ENCODE peak calls at places on chromosomes 5 and 9, in ten cellular contexts. I is activated CD8-positive, alpha-beta T cell treated with anti-CD3 and anti-CD28 coated beads, Interleukin-2, amount 10 ng/mL, durations not matched to agents 7 days and 5 days; P is T47D; U is PC-9; J is adrenal gland; G is RWPE1; H is cardiac muscle cell; Q is glutamatergic neuron; S is left colon; O is nephron progenitor cell. R is an unnamed sample.

GRCh38 chr5:59596586-59597348 is 296.8 kb downstream of the PDE4D start:
- DNase-seq in I (no peak), J (no peak), H (no peak), O (no peak), U (no peak), G (peak), Q (no peak), S (no peak), P (no peak), R (peak)

GRCh38 chr5:160075073-160075472 is 44.2 kb downstream of the PWWP2A start:
- DNase-seq in O (no peak), I (no peak), G (no peak), S (no peak), P (no peak), H (no peak), J (no peak), U (no peak), Q (no peak), R (no peak)

GRCh38 chr5:112065818-112066217 is 308.8 kb upstream of the NREP start:
- DNase-seq in Q (no peak), G (no peak), I (no peak), O (no peak), P (no peak), H (no peak), U (no peak), S (no peak), J (no peak), R (no peak)

GRCh38 chr5:93620487-93621339 is 37.7 kb downstream of the NR2F1 start:
- DNase-seq in H (peak), I (peak), J (peak), O (peak), U (peak), S (peak), Q (peak), P (peak), G (peak), R (peak)

GRCh38 chr9:137095664-137096517 is 9.1 kb downstream of the MAN1B1 start:
- DNase-seq in Q (no peak), G (no peak), I (peak), H (no peak), P (no peak), O (no peak), S (no peak), U (no peak), J (no peak), R (no peak)

GRCh38 chr5:26802944-26803343 is 235.4 kb downstream of the CDH9 start:
- DNase-seq in O (no peak), U (no peak), H (no peak), I (no peak), S (no peak), G (no peak), J (no peak), P (no peak), Q (no peak), R (no peak)

GRCh38 chr5:6452622-6453504 is 4.2 kb downstream of the UBE2QL1 start:
- DNase-seq in P (no peak), J (no peak), U (no peak), O (no peak), S (no peak), Q (no peak), H (no peak), G (no peak), I (no peak), R (no peak)

GRCh38 chr5:32476891-32477290 is 32.4 kb upstream of the ZFR start:
- DNase-seq in J (no peak), U (no peak), Q (no peak), S (no peak), O (no peak), H (no peak), P (no peak), G (no peak), I (no peak), R (no peak)

GRCh38 chr5:114184006-114184405 is 177.9 kb upstream of the KCNN2 start:
- DNase-seq in Q (no peak), I (no peak), U (no peak), J (no peak), O (no peak), H (no peak), P (no peak), S (no peak), G (no peak), R (no peak)

GRCh38 chr5:67085616-67086015 is 111.0 kb downstream of the CD180 start:
- DNase-seq in O (no peak), H (no peak), Q (no peak), U (no peak), J (no peak), G (no peak), P (no peak), I (no peak), S (no peak), R (no peak)

GRCh38 chr9:12777149-12778010 is 2.6 kb downstream of the LURAP1L start:
- DNase-seq in O (no peak), J (no peak), H (no peak), I (no peak), S (no peak), Q (no peak), U (no peak), G (no peak), P (no peak), R (peak)

GRCh38 chr5:60843693-60844428 is at the start of gene ELOVL7:
- DNase-seq in Q (peak), I (peak), H (peak), P (peak), J (peak), O (peak), G (peak), S (peak), U (peak), R (peak)

GRCh38 chr5:151153766-151154272 is 3.8 kb downstream of the ANXA6 start:
- DNase-seq in H (no peak), O (no peak), I (no peak), U (no peak), P (no peak), J (no peak), Q (no peak), S (no peak), G (no peak), R (no peak)

GRCh38 chr9:19490269-19490668 is 81.5 kb downstream of the ACER2 start:
- DNase-seq in P (no peak), G (no peak), H (no peak), I (no peak), O (no peak), U (no peak), J (no peak), S (no peak), Q (no peak), R (no peak)

GRCh38 chr5:181190711-181191525 is 14.1 kb downstream of the TRIM7 start:
- DNase-seq in Q (peak), J (peak), G (no peak), P (no peak), I (peak), O (peak), S (peak), U (no peak), H (peak), R (peak)

GRCh38 chr9:22739712-22740111 is 293.1 kb downstream of the DMRTA1 start:
- DNase-seq in U (no peak), G (no peak), Q (no peak), H (no peak), O (no peak), J (no peak), P (no peak), I (no peak), S (no peak), R (no peak)

GRCh38 chr5:55406292-55406691 is 98.5 kb downstream of the MTREX start:
- DNase-seq in G (no peak), Q (no peak), O (no peak), I (no peak), U (peak), H (no peak), S (no peak), J (no peak), P (no peak), R (no peak)

GRCh38 chr5:179404321-179405053 is 59.2 kb upstream of the ADAMTS2 start:
- DNase-seq in S (no peak), J (no peak), H (peak), P (peak), Q (no peak), I (no peak), G (no peak), U (no peak), O (no peak), R (peak)

GRCh38 chr5:55418994-55419991 is 111.5 kb downstream of the MTREX start:
- DNase-seq in P (no peak), G (no peak), O (no peak), S (no peak), I (no peak), U (no peak), H (peak), J (no peak), Q (no peak), R (no peak)

GRCh38 chr5:43515678-43516048 is 715 bp upstream of the C5orf34 start:
- DNase-seq in I (no peak), P (no peak), U (no peak), O (no peak), J (no peak), H (no peak), G (no peak), S (no peak), Q (no peak), R (no peak)

GRCh38 chr5:161105563-161105962 is 253.6 kb upstream of the ATP10B start:
- DNase-seq in H (peak), I (no peak), G (no peak), P (no peak), Q (no peak), U (no peak), O (no peak), S (no peak), J (no peak), R (no peak)

GRCh38 chr9:104808030-104808614 is 44.2 kb downstream of the NIPSNAP3B start:
- DNase-seq in J (no peak), G (peak), Q (no peak), S (no peak), U (no peak), H (no peak), O (no peak), I (no peak), P (no peak), R (no peak)

GRCh38 chr9:34437006-34437925 is 21.1 kb downstream of the FAM219A start:
- DNase-seq in H (peak), I (peak), S (no peak), U (peak), J (peak), Q (peak), O (peak), G (peak), P (peak), R (peak)

GRCh38 chr5:146878471-146879172 is at the start of gene PPP2R2B:
- DNase-seq in U (no peak), Q (peak), I (peak), G (peak), P (no peak), S (no peak), H (peak), O (peak), J (peak), R (peak)

GRCh38 chr5:157049605-157050004 is 9.3 kb downstream of the HAVCR1 start:
- DNase-seq in O (no peak), J (no peak), U (no peak), S (no peak), Q (no peak), H (no peak), I (no peak), P (no peak), G (peak), R (peak)

GRCh38 chr9:13524245-13524644 is 244.8 kb upstream of the MPDZ start:
- DNase-seq in J (no peak), U (no peak), O (no peak), I (no peak), G (no peak), S (no peak), H (no peak), P (no peak), Q (no peak), R (peak)

GRCh38 chr5:9156282-9156681 is 389.6 kb downstream of the SEMA5A start:
- DNase-seq in O (peak), Q (peak), S (no peak), H (peak), G (peak), U (no peak), I (no peak), P (no peak), J (no peak), R (peak)

GRCh38 chr5:109496112-109496511 is 86.3 kb upstream of the PJA2 start:
- DNase-seq in S (no peak), U (no peak), O (no peak), J (no peak), G (no peak), P (no peak), I (no peak), Q (no peak), H (no peak), R (no peak)

R was measured in trophoblast cell.